ENCODE peak calls at places on chromosomes 13 and 19, in eight cellular contexts. Z, G, S, D, X, U, B and K are unnamed samples.
A peak's percentile ranks its signal among the peaks of the same experiment; 100 is the strongest.

GRCh38 chr13:40064723-40065122 is 409.3 kb downstream of the COG6 start:
- DNase-seq in D (no peak), S (no peak), X (no peak), U (no peak), G (no peak), Z (peak; percentile 44), B (no peak), K (no peak)

GRCh38 chr19:51320258-51320657 is 8.8 kb downstream of the IGLON5 start:
- DNase-seq in B (no peak), S (no peak), G (no peak), U (peak; percentile 38), D (peak; percentile 63), X (no peak), Z (no peak), K (no peak)

GRCh38 chr13:43107780-43108179 is 84.4 kb downstream of the DNAJC15 start:
- DNase-seq in G (no peak), S (no peak), D (no peak), U (no peak), X (no peak), B (no peak), Z (no peak), K (no peak)

GRCh38 chr13:98664924-98665637 is 87.4 kb downstream of the SLC15A1 start:
- DNase-seq in Z (no peak), X (no peak), U (no peak), G (no peak), D (no peak), B (no peak), S (no peak), K (no peak)

GRCh38 chr19:51098366-51099069 is 9.7 kb downstream of the CTU1 start:
- DNase-seq in D (peak; percentile 76), Z (no peak), U (no peak), B (no peak), X (no peak), S (peak; percentile 35), G (no peak), K (no peak)

GRCh38 chr13:60230593-60230992 is 66.9 kb upstream of the DIAPH3 start:
- DNase-seq in B (no peak), Z (no peak), U (no peak), G (no peak), D (no peak), X (no peak), S (no peak), K (no peak)

GRCh38 chr13:90622547-90622946 is 724.9 kb upstream of the MIR17HG start:
- DNase-seq in U (no peak), G (no peak), B (no peak), S (no peak), Z (no peak), D (no peak), X (no peak), K (no peak)

GRCh38 chr13:33072282-33072681 is 56.1 kb downstream of the KL start:
- DNase-seq in G (no peak), Z (no peak), B (no peak), U (no peak), S (no peak), X (no peak), D (no peak), K (no peak)

GRCh38 chr19:814108-815078 is 7.4 kb downstream of the PLPPR3 start:
- DNase-seq in S (no peak), U (no peak), G (no peak), Z (no peak), X (peak; percentile 17), B (no peak), D (no peak), K (no peak)

GRCh38 chr13:42485272-42485671 is 88.7 kb upstream of the TNFSF11 start:
- DNase-seq in S (no peak), U (no peak), B (no peak), D (no peak), G (no peak), X (no peak), Z (no peak), K (no peak)

GRCh38 chr19:45177817-45178261 is at the start of gene TRAPPC6A:
- DNase-seq in G (no peak), B (no peak), S (no peak), X (peak; percentile 45), Z (no peak), D (no peak), U (peak; percentile 68), K (peak; percentile 39)

GRCh38 chr19:48543121-48543710 is 8.8 kb upstream of the SULT2B1 start:
- DNase-seq in D (no peak), B (no peak), U (no peak), G (no peak), S (no peak), X (peak; percentile 72), Z (peak; percentile 62), K (peak; percentile 82)

GRCh38 chr19:48329167-48329891 is 4.0 kb downstream of the EMP3 start:
- DNase-seq in Z (peak; percentile 32), U (peak; percentile 44), D (no peak), G (no peak), S (no peak), B (no peak), X (peak; percentile 46), K (no peak)

GRCh38 chr19:4373601-4374441 is 26.5 kb downstream of the SH3GL1 start:
- DNase-seq in X (no peak), Z (no peak), D (no peak), B (no peak), G (no peak), S (peak; percentile 56), U (peak; percentile 76), K (no peak)

GRCh38 chr19:18091217-18091608 is 4.5 kb upstream of the IL12RB1 start:
- DNase-seq in Z (peak; percentile 34), G (no peak), S (peak; percentile 60), X (no peak), D (no peak), U (peak; percentile 55), B (peak; percentile 70), K (peak; percentile 61)

GRCh38 chr13:46170687-46171086 is 11.3 kb downstream of the LCP1 start:
- DNase-seq in X (no peak), Z (no peak), U (no peak), B (no peak), S (no peak), G (peak; percentile 10), D (no peak), K (no peak)

GRCh38 chr13:39417131-39417530 is 185.9 kb downstream of the LHFPL6 start:
- DNase-seq in X (no peak), B (no peak), G (no peak), U (no peak), D (no peak), Z (no peak), S (no peak), K (no peak)

GRCh38 chr13:26011996-26012688 is 39.7 kb downstream of the SHISA2 start:
- DNase-seq in D (no peak), Z (no peak), X (no peak), G (no peak), B (no peak), S (no peak), U (peak; percentile 3), K (no peak)

GRCh38 chr19:34994643-34995471 is 5.3 kb upstream of the GRAMD1A start:
- DNase-seq in B (peak; percentile 81), Z (peak; percentile 87), D (peak; percentile 73), G (peak; percentile 88), X (no peak), S (peak; percentile 59), U (no peak), K (peak; percentile 81)

GRCh38 chr19:54141356-54141755 is 3.8 kb downstream of the CNOT3 start:
- DNase-seq in X (no peak), G (no peak), Z (no peak), U (no peak), D (no peak), B (no peak), S (no peak), K (no peak)
- TF ChIP-seq POLR2A in X (no peak), G (no peak), Z (no peak), U (no peak), D (no peak), B (no peak), S (no peak), K (no peak)

GRCh38 chr13:49897713-49898112 is 38.4 kb downstream of the SPRYD7 start:
- DNase-seq in D (no peak), S (no peak), X (no peak), G (no peak), Z (no peak), U (no peak), B (no peak), K (no peak)
- TF ChIP-seq POLR2A in D (no peak), S (no peak), X (no peak), G (no peak), Z (no peak), U (no peak), B (no peak), K (no peak)

DNA sequence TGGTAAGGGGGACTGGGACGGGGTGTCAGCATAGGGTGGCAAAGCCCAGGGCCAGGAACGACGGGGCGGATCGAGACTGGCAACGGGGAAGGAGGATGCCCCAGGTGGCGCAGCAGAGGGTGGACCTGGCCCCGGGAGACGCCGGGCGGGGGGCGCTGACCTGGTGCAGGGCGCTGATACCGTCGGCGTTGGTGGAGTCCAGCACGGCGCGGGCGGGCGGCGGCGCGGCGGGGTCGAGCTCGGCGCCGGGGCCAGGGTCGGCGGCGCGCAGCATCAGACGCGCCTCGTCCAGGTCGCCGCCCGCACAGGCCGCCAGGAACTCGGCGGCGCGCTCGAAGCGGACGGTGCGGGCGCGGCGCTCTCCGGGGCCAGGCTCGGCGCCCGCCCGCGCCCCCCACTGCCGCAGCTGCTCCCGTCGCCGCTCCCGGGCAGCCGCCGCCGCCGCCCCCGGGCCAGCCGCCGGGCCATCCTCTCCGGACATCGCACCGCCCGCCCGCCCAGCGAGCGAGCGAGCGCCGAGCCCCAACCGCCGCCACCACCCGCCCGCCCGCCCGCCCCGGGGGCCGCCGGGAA is 288 bp downstream of the PPP1R12C start:
- DNase-seq in Z (no peak), X (peak; percentile 63), D (peak; percentile 72), U (peak; percentile 23), G (no peak), S (no peak), B (peak; percentile 52), K (no peak)
- TF ChIP-seq POLR2A in Z (no peak), X (peak; percentile 90), D (no peak), U (no peak), G (no peak), S (no peak), B (peak; percentile 1), K (no peak)

GRCh38 chr19:54136086-54136863 is 1.3 kb upstream of the CNOT3 start:
- DNase-seq in B (no peak), S (no peak), X (peak; percentile 63), U (peak; percentile 32), D (no peak), Z (no peak), G (no peak), K (no peak)

GRCh38 chr19:54137913-54138776 is 583 bp downstream of the CNOT3 start:
- DNase-seq in X (peak; percentile 67), Z (peak; percentile 35), D (peak; percentile 67), S (no peak), G (no peak), B (no peak), U (no peak), K (no peak)

GRCh38 chr19:54137114-54137912 is at the start of gene CNOT3:
- DNase-seq in X (peak; percentile 100), G (peak; percentile 100), B (peak; percentile 99), Z (peak; percentile 99), S (peak; percentile 100), U (peak; percentile 100), D (peak; percentile 99), K (peak; percentile 99)

GRCh38 chr19:54138777-54139256 is 1.3 kb downstream of the CNOT3 start:
- DNase-seq in D (no peak), G (no peak), X (no peak), B (no peak), Z (no peak), U (peak; percentile 26), S (no peak), K (no peak)

DNA sequence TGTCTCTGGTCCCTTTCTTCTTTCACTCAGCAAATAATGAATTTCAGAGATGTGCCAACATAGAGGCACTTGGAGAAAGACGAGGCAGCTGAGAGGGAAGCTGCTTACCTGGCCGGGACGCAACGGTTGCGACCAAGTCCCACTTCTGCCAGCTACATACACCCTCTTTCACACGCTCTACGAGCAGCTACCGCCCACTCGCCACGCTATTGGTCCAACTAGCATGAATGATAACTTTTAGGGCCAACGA is 773 bp upstream of the CNOT3 start:
- DNase-seq in D (no peak), U (no peak), Z (no peak), X (no peak), B (no peak), G (no peak), S (no peak), K (no peak)
- TF ChIP-seq POLR2A in D (no peak), U (peak; percentile 82), Z (peak; percentile 95), X (peak; percentile 90), B (peak; percentile 83), G (peak; percentile 96), S (no peak), K (no peak)